ENCODE peak calls at places on chromosomes 4 and X, in five cellular contexts. S is foreskin fibroblast, A is Panc1, H is GM19239, E is HS-5. G is an unnamed sample.

GRCh38 chr4:106868381-106869035 is 167.6 kb downstream of the DKK2 start:
- DNase-seq in S (peak; percentile 32), A (no peak), H (no peak), E (peak; percentile 74), G (no peak)

GRCh38 chr4:152283806-152284470 is 252.0 kb downstream of the FBXW7 start:
- DNase-seq in S (no peak), A (no peak), H (no peak), E (no peak), G (no peak)

GRCh38 chr4:8102831-8103230 is 55.8 kb downstream of the ABLIM2 start:
- DNase-seq in S (no peak), A (no peak), H (no peak), E (no peak), G (no peak)

GRCh38 chrX:131816551-131817136 is 206.5 kb upstream of the STK26 start:
- DNase-seq in S (peak; percentile 30), A (no peak), H (no peak), E (no peak), G (no peak)

GRCh38 chr4:95124906-95125504 is 367.2 kb downstream of the BMPR1B start:
- DNase-seq in S (peak; percentile 28), A (peak; percentile 7), H (no peak), E (no peak), G (no peak)

GRCh38 chr4:182206916-182207315 is 36.3 kb upstream of the TENM3 start:
- DNase-seq in S (no peak), A (no peak), H (no peak), E (no peak), G (no peak)

GRCh38 chr4:8331567-8331955 is 62.0 kb downstream of the HTRA3 start:
- DNase-seq in S (no peak), A (no peak), H (no peak), E (no peak), G (no peak)

GRCh38 chrX:2457289-2458133 is 43.3 kb downstream of the DHRSX start:
- DNase-seq in S (no peak), A (no peak), H (no peak), E (no peak), G (no peak)

GRCh38 chrX:97310373-97310772 is 426.7 kb downstream of the RPA4 start:
- DNase-seq in S (no peak), A (no peak), H (no peak), E (no peak), G (no peak)

GRCh38 chr4:6050551-6050950 is 32.3 kb upstream of the C4orf50 start:
- DNase-seq in S (no peak), A (no peak), H (no peak), E (no peak), G (no peak)

GRCh38 chr4:40576651-40577480 is 52.8 kb downstream of the RBM47 start:
- DNase-seq in S (peak; percentile 48), A (peak; percentile 73), H (peak; percentile 52), E (peak; percentile 65), G (no peak)

GRCh38 chr4:15665738-15666365 is 10.7 kb upstream of the FBXL5 start:
- DNase-seq in S (no peak), A (no peak), H (no peak), E (no peak), G (no peak)

GRCh38 chrX:23661671-23662070 is 5.6 kb upstream of the PRDX4 start:
- DNase-seq in S (no peak), A (no peak), H (no peak), E (no peak), G (no peak)

GRCh38 chr4:149176019-149176418 is 639.6 kb downstream of the IQCM start:
- DNase-seq in S (no peak), A (no peak), H (no peak), E (no peak), G (no peak)

GRCh38 chr4:69095301-69095731 is 958 bp upstream of the UGT2B7 start:
- DNase-seq in S (no peak), A (peak; percentile 69), H (no peak), E (peak; percentile 53), G (no peak)

GRCh38 chr4:16843831-16844508 is 54.5 kb downstream of the LDB2 start:
- DNase-seq in S (peak; percentile 47), A (no peak), H (no peak), E (peak; percentile 61), G (no peak)

GRCh38 chr4:38124961-38125360 is 164.8 kb downstream of the PTTG2 start:
- DNase-seq in S (no peak), A (no peak), H (no peak), E (no peak), G (no peak)

GRCh38 chr4:140666889-140667614 is 89.1 kb downstream of the TBC1D9 start:
- DNase-seq in S (no peak), A (no peak), H (no peak), E (no peak), G (no peak)

GRCh38 chrX:42697544-42697943 is 80.4 kb downstream of the PPP1R2C start:
- DNase-seq in S (no peak), A (no peak), H (no peak), E (no peak), G (no peak)

GRCh38 chrX:37779857-37780256 is at the start of gene CYBB:
- DNase-seq in S (no peak), A (no peak), H (no peak), E (no peak), G (no peak)

GRCh38 chr4:143377635-143378099 is 41.0 kb downstream of the GAB1 start:
- DNase-seq in S (no peak), A (no peak), H (no peak), E (no peak), G (no peak)

GRCh38 chr4:90852232-90852631 is 725.0 kb downstream of the CCSER1 start:
- DNase-seq in S (no peak), A (no peak), H (no peak), E (no peak), G (no peak)

GRCh38 chr4:172061204-172061603 is 248.0 kb downstream of the GALNTL6 start:
- DNase-seq in S (no peak), A (no peak), H (no peak), E (no peak), G (no peak)

GRCh38 chr4:74370912-74371311 is 6.0 kb downstream of the EREG start:
- DNase-seq in S (peak; percentile 65), A (no peak), H (no peak), E (peak; percentile 24), G (peak; percentile 17)

GRCh38 chr4:86594559-86595425 is 677 bp downstream of the PTPN13 start:
- DNase-seq in S (peak; percentile 93), A (no peak), H (no peak), E (peak; percentile 45), G (no peak)

GRCh38 chrX:48695925-48696300 is 621 bp upstream of the SUV39H1 start:
- DNase-seq in S (no peak), A (no peak), H (no peak), E (no peak), G (no peak)

GRCh38 chr4:135365065-135365464 is 1163.5 kb upstream of the PABPC4L start:
- DNase-seq in S (no peak), A (no peak), H (no peak), E (peak; percentile 44), G (no peak)

GRCh38 chr4:10089346-10089745 is 27.3 kb downstream of the WDR1 start:
- DNase-seq in S (no peak), A (no peak), H (no peak), E (no peak), G (no peak)

GRCh38 chrX:43741843-43742573 is 85.9 kb downstream of the MAOA start:
- DNase-seq in S (peak; percentile 37), A (no peak), H (no peak), E (no peak), G (no peak)

GRCh38 chr4:157885785-157886184 is 287.0 kb downstream of the GASK1B start:
- DNase-seq in S (no peak), A (no peak), H (no peak), E (no peak), G (no peak)

GRCh38 chr4:173763374-173763773 is 233.3 kb upstream of the HAND2 start:
- DNase-seq in S (no peak), A (no peak), H (no peak), E (no peak), G (no peak)

GRCh38 chr4:26360864-26361263 is 40.0 kb downstream of the RBPJ start:
- DNase-seq in S (no peak), A (no peak), H (no peak), E (no peak), G (no peak)

GRCh38 chr4:141158219-141158618 is 24.9 kb upstream of the RNF150 start:
- DNase-seq in S (peak; percentile 14), A (peak; percentile 4), H (no peak), E (peak; percentile 20), G (no peak)

GRCh38 chrX:150934453-150934852 is 36.0 kb upstream of the CD99L2 start:
- DNase-seq in S (peak; percentile 24), A (no peak), H (no peak), E (peak; percentile 43), G (no peak)

GRCh38 chrX:4708970-4709760 is 995.7 kb upstream of the PRKX start:
- DNase-seq in S (no peak), A (no peak), H (no peak), E (no peak), G (no peak)